ENCODE peak calls at places on chromosomes 6 and 20, in eight cellular contexts. O is COR-L47, E is fibroblast of pulmonary artery, F is A172, J is Caco-2, L is psoas muscle, H is AG20443, C is NCI-H1930. K is an unnamed sample.

GRCh38 chr6:45917439-45917838 is 98.2 kb downstream of the CLIC5 start:
- DNase-seq in E (no peak), H (no peak), L (no peak), F (no peak), O (no peak), J (no peak), C (no peak), K (no peak)

GRCh38 chr6:80465513-80465912 is 359.0 kb downstream of the BCKDHB start:
- DNase-seq in H (no peak), C (no peak), L (no peak), O (no peak), F (no peak), E (no peak), J (no peak), K (no peak)

GRCh38 chr20:41697861-41698559 is 79.8 kb upstream of the CHD6 start:
- DNase-seq in O (peak), E (peak), C (peak), F (peak), H (peak), J (no peak), L (no peak), K (no peak)

GRCh38 chr6:109483744-109484075 is 691 bp upstream of the ZBTB24 start:
- DNase-seq in O (no peak), F (no peak), H (no peak), C (no peak), L (no peak), J (no peak), E (no peak), K (no peak)

GRCh38 chr6:89680150-89680549 is 41.6 kb upstream of the LYRM2 start:
- DNase-seq in E (peak), J (no peak), L (no peak), H (no peak), C (no peak), O (peak), F (no peak), K (no peak)

GRCh38 chr6:163416380-163416629 is 1.8 kb downstream of the QKI start:
- DNase-seq in E (no peak), F (no peak), C (no peak), H (no peak), O (no peak), J (no peak), L (no peak), K (no peak)

GRCh38 chr6:79005024-79005423 is 73.0 kb downstream of the PHIP start:
- DNase-seq in J (no peak), H (no peak), E (no peak), C (no peak), O (no peak), F (no peak), L (no peak), K (no peak)

GRCh38 chr20:37543828-37544227 is 16.2 kb upstream of the BLCAP start:
- DNase-seq in O (no peak), F (no peak), J (peak), C (no peak), H (peak), L (no peak), E (peak), K (peak)

GRCh38 chr6:26045046-26045938 is 41.9 kb upstream of the HFE start:
- DNase-seq in L (no peak), F (peak), E (peak), H (peak), C (peak), O (peak), J (no peak), K (peak)

GRCh38 chr6:85389180-85389797 is 60.6 kb upstream of the NT5E start:
- DNase-seq in H (no peak), O (no peak), E (no peak), F (no peak), C (no peak), L (no peak), J (no peak), K (no peak)

GRCh38 chr6:28172006-28172405 is 30.3 kb downstream of the ZKSCAN8 start:
- DNase-seq in F (no peak), H (no peak), E (no peak), C (no peak), L (no peak), O (no peak), J (no peak), K (no peak)

GRCh38 chr6:140380371-140381218 is 1006.1 kb upstream of the CITED2 start:
- DNase-seq in H (no peak), O (no peak), L (no peak), C (no peak), F (no peak), J (no peak), E (no peak), K (no peak)

GRCh38 chr6:128394171-128394570 is 126.2 kb downstream of the PTPRK start:
- DNase-seq in J (no peak), F (no peak), E (no peak), O (no peak), H (no peak), C (no peak), L (no peak), K (no peak)

GRCh38 chr6:75279418-75279817 is 5.2 kb downstream of the TMEM30A start:
- DNase-seq in C (no peak), F (no peak), E (no peak), H (no peak), O (no peak), L (no peak), J (no peak), K (no peak)

GRCh38 chr6:37967651-37968050 is 148.1 kb downstream of the ZFAND3 start:
- DNase-seq in O (no peak), F (no peak), J (no peak), C (no peak), E (no peak), L (no peak), H (no peak), K (no peak)

GRCh38 chr20:62641749-62642665 is at the start of gene SLCO4A1:
- DNase-seq in C (peak), E (peak), J (peak), L (peak), O (peak), F (peak), H (peak), K (peak)

GRCh38 chr6:73969982-73970960 is 274.3 kb downstream of the CD109 start:
- DNase-seq in J (no peak), C (no peak), E (peak), F (peak), L (no peak), O (no peak), H (peak), K (no peak)

GRCh38 chr6:153790881-153791473 is 248.1 kb upstream of the OPRM1 start:
- DNase-seq in L (no peak), E (peak), O (peak), H (no peak), C (no peak), J (no peak), F (peak), K (no peak)

GRCh38 chr6:51513891-51514290 is 573.5 kb downstream of the PKHD1 start:
- DNase-seq in J (no peak), O (no peak), E (no peak), F (no peak), L (no peak), H (no peak), C (no peak), K (no peak)

GRCh38 chr6:144646066-144646800 is 361.1 kb downstream of the UTRN start:
- DNase-seq in H (no peak), O (no peak), F (no peak), C (no peak), E (no peak), J (no peak), L (no peak), K (no peak)

GRCh38 chr6:101668496-101668895 is 275.0 kb downstream of the GRIK2 start:
- DNase-seq in O (no peak), H (no peak), E (peak), L (no peak), C (no peak), J (no peak), F (no peak), K (no peak)

GRCh38 chr6:7991992-7992815 is 72.0 kb downstream of the BLOC1S5 start:
- DNase-seq in J (no peak), C (no peak), L (peak), F (peak), O (no peak), E (peak), H (peak), K (no peak)

GRCh38 chr6:20096506-20096905 is 115.8 kb downstream of the MBOAT1 start:
- DNase-seq in F (no peak), O (no peak), J (no peak), H (no peak), E (no peak), L (no peak), C (peak), K (no peak)

GRCh38 chr6:25482996-25483395 is 169.0 kb upstream of the SCGN start:
- DNase-seq in H (no peak), F (no peak), L (no peak), C (no peak), E (peak), O (no peak), J (no peak), K (no peak)

GRCh38 chr20:50397058-50397457 is 113.1 kb upstream of the PTPN1 start:
- DNase-seq in O (no peak), F (no peak), J (no peak), C (no peak), H (no peak), L (no peak), E (no peak), K (no peak)

GRCh38 chr20:45456632-45457031 is 12.9 kb upstream of the WFDC2 start:
- DNase-seq in H (no peak), O (peak), E (peak), F (peak), J (peak), L (no peak), C (peak), K (no peak)